ENCODE peak calls at places on chromosomes 1 and 21, in eight cellular contexts. One of them, this sample, is unnamed.

GRCh38 chr1:98702976-98703375 is 41.5 kb downstream of the SNX7 start:
- DNase-seq in suprapubic skin: no peak
- DNase-seq in HepG2: no peak
- DNase-seq in H1: no peak
- DNase-seq in tibial nerve: no peak
- DNase-seq in sigmoid colon: no peak
- DNase-seq in SK-N-SH: no peak
- DNase-seq in ovary: no peak
- DNase-seq in this sample: no peak

GRCh38 chr21:34077888-34078287 is 4.5 kb downstream of the MRPS6 start:
- DNase-seq in suprapubic skin: no peak
- DNase-seq in HepG2: no peak
- DNase-seq in H1: no peak
- DNase-seq in tibial nerve: no peak
- DNase-seq in sigmoid colon: no peak
- DNase-seq in SK-N-SH: no peak
- DNase-seq in ovary: no peak
- DNase-seq in this sample: no peak

GRCh38 chr1:171935664-171936063 is 94.4 kb downstream of the DNM3 start:
- DNase-seq in suprapubic skin: no peak
- DNase-seq in HepG2: no peak
- DNase-seq in H1: no peak
- DNase-seq in tibial nerve: no peak
- DNase-seq in sigmoid colon: no peak
- DNase-seq in SK-N-SH: no peak
- DNase-seq in ovary: no peak
- DNase-seq in this sample: no peak

GRCh38 chr1:67307251-67308060 is at the start of gene IL12RB2:
- DNase-seq in suprapubic skin: no peak
- DNase-seq in HepG2: no peak
- DNase-seq in H1: peak; percentile 61
- DNase-seq in tibial nerve: no peak
- DNase-seq in sigmoid colon: no peak
- DNase-seq in SK-N-SH: peak; percentile 85
- DNase-seq in ovary: no peak
- DNase-seq in this sample: peak; percentile 20

GRCh38 chr1:172172267-172172880 is 248.1 kb upstream of the C1orf105 start:
- DNase-seq in suprapubic skin: no peak
- DNase-seq in HepG2: no peak
- DNase-seq in H1: no peak
- DNase-seq in tibial nerve: no peak
- DNase-seq in sigmoid colon: no peak
- DNase-seq in SK-N-SH: no peak
- DNase-seq in ovary: no peak
- DNase-seq in this sample: no peak

GRCh38 chr21:26801524-26801923 is 43.7 kb downstream of the ADAMTS1 start:
- DNase-seq in suprapubic skin: no peak
- DNase-seq in HepG2: no peak
- DNase-seq in H1: no peak
- DNase-seq in tibial nerve: no peak
- DNase-seq in sigmoid colon: no peak
- DNase-seq in SK-N-SH: no peak
- DNase-seq in ovary: no peak
- DNase-seq in this sample: no peak

GRCh38 chr1:214446772-214447556 is 104.4 kb downstream of the PTPN14 start:
- DNase-seq in suprapubic skin: no peak
- DNase-seq in HepG2: peak; percentile 85
- DNase-seq in H1: peak; percentile 62
- DNase-seq in tibial nerve: no peak
- DNase-seq in sigmoid colon: no peak
- DNase-seq in SK-N-SH: peak; percentile 42
- DNase-seq in ovary: no peak
- DNase-seq in this sample: peak; percentile 11

GRCh38 chr1:76764638-76765572 is 102.4 kb upstream of the ST6GALNAC5 start:
- DNase-seq in suprapubic skin: no peak
- DNase-seq in HepG2: no peak
- DNase-seq in H1: no peak
- DNase-seq in tibial nerve: no peak
- DNase-seq in sigmoid colon: no peak
- DNase-seq in SK-N-SH: peak; percentile 70
- DNase-seq in ovary: no peak
- DNase-seq in this sample: no peak

GRCh38 chr1:28592314-28593071 is 428 bp downstream of the RAB42 start:
- DNase-seq in suprapubic skin: peak; percentile 67
- DNase-seq in HepG2: no peak
- DNase-seq in H1: peak; percentile 55
- DNase-seq in tibial nerve: no peak
- DNase-seq in sigmoid colon: no peak
- DNase-seq in SK-N-SH: peak; percentile 79
- DNase-seq in ovary: no peak
- DNase-seq in this sample: peak; percentile 32

GRCh38 chr1:9331558-9332346 is 39.1 kb downstream of the SPSB1 start:
- DNase-seq in suprapubic skin: no peak
- DNase-seq in HepG2: peak; percentile 47
- DNase-seq in H1: no peak
- DNase-seq in tibial nerve: no peak
- DNase-seq in sigmoid colon: no peak
- DNase-seq in SK-N-SH: no peak
- DNase-seq in ovary: no peak
- DNase-seq in this sample: peak; percentile 43

GRCh38 chr1:7046314-7046713 is 261.1 kb downstream of the CAMTA1 start:
- DNase-seq in suprapubic skin: no peak
- DNase-seq in HepG2: no peak
- DNase-seq in H1: peak; percentile 67
- DNase-seq in tibial nerve: no peak
- DNase-seq in sigmoid colon: no peak
- DNase-seq in SK-N-SH: peak; percentile 87
- DNase-seq in ovary: no peak
- DNase-seq in this sample: no peak

GRCh38 chr1:234570741-234571140 is 39.2 kb downstream of the IRF2BP2 start:
- DNase-seq in suprapubic skin: no peak
- DNase-seq in HepG2: no peak
- DNase-seq in H1: no peak
- DNase-seq in tibial nerve: no peak
- DNase-seq in sigmoid colon: no peak
- DNase-seq in SK-N-SH: no peak
- DNase-seq in ovary: no peak
- DNase-seq in this sample: no peak

GRCh38 chr21:14900058-14900457 is 164.7 kb downstream of the NRIP1 start:
- DNase-seq in suprapubic skin: no peak
- DNase-seq in HepG2: no peak
- DNase-seq in H1: no peak
- DNase-seq in tibial nerve: no peak
- DNase-seq in sigmoid colon: no peak
- DNase-seq in SK-N-SH: no peak
- DNase-seq in ovary: no peak
- DNase-seq in this sample: no peak

GRCh38 chr1:37636435-37636834 is 1.7 kb upstream of the RSPO1 start:
- DNase-seq in suprapubic skin: no peak
- DNase-seq in HepG2: no peak
- DNase-seq in H1: no peak
- DNase-seq in tibial nerve: no peak
- DNase-seq in sigmoid colon: no peak
- DNase-seq in SK-N-SH: no peak
- DNase-seq in ovary: no peak
- DNase-seq in this sample: no peak

GRCh38 chr21:45378258-45378966 is 26.6 kb upstream of the COL18A1 start:
- DNase-seq in suprapubic skin: peak; percentile 52
- DNase-seq in HepG2: no peak
- DNase-seq in H1: peak; percentile 63
- DNase-seq in tibial nerve: no peak
- DNase-seq in sigmoid colon: peak; percentile 53
- DNase-seq in SK-N-SH: no peak
- DNase-seq in ovary: no peak
- DNase-seq in this sample: no peak

GRCh38 chr1:160030657-160031367 is 978 bp downstream of the PIGM start:
- DNase-seq in suprapubic skin: no peak
- DNase-seq in HepG2: no peak
- DNase-seq in H1: no peak
- DNase-seq in tibial nerve: no peak
- DNase-seq in sigmoid colon: no peak
- DNase-seq in SK-N-SH: peak; percentile 37
- DNase-seq in ovary: no peak
- DNase-seq in this sample: peak; percentile 11

GRCh38 chr1:85449356-85449755 is 15.6 kb downstream of the DDAH1 start:
- DNase-seq in suprapubic skin: no peak
- DNase-seq in HepG2: no peak
- DNase-seq in H1: no peak
- DNase-seq in tibial nerve: no peak
- DNase-seq in sigmoid colon: no peak
- DNase-seq in SK-N-SH: no peak
- DNase-seq in ovary: no peak
- DNase-seq in this sample: no peak

GRCh38 chr21:45926281-45926680 is 55.3 kb upstream of the COL6A1 start:
- DNase-seq in suprapubic skin: no peak
- DNase-seq in HepG2: no peak
- DNase-seq in H1: no peak
- DNase-seq in tibial nerve: no peak
- DNase-seq in sigmoid colon: no peak
- DNase-seq in SK-N-SH: no peak
- DNase-seq in ovary: no peak
- DNase-seq in this sample: no peak

GRCh38 chr1:245085508-245086095 is 69.2 kb upstream of the KIF26B start:
- DNase-seq in suprapubic skin: no peak
- DNase-seq in HepG2: peak; percentile 71
- DNase-seq in H1: no peak
- DNase-seq in tibial nerve: no peak
- DNase-seq in sigmoid colon: no peak
- DNase-seq in SK-N-SH: no peak
- DNase-seq in ovary: no peak
- DNase-seq in this sample: no peak

GRCh38 chr1:99639408-99639807 is 6.5 kb upstream of the PALMD start:
- DNase-seq in suprapubic skin: no peak
- DNase-seq in HepG2: no peak
- DNase-seq in H1: no peak
- DNase-seq in tibial nerve: no peak
- DNase-seq in sigmoid colon: no peak
- DNase-seq in SK-N-SH: no peak
- DNase-seq in ovary: no peak
- DNase-seq in this sample: no peak

GRCh38 chr1:199913313-199913712 is 114.2 kb upstream of the NR5A2 start:
- DNase-seq in suprapubic skin: no peak
- DNase-seq in HepG2: no peak
- DNase-seq in H1: no peak
- DNase-seq in tibial nerve: no peak
- DNase-seq in sigmoid colon: no peak
- DNase-seq in SK-N-SH: no peak
- DNase-seq in ovary: no peak
- DNase-seq in this sample: no peak

GRCh38 chr1:91707890-91708218 is 178.1 kb downstream of the TGFBR3 start:
- DNase-seq in suprapubic skin: no peak
- DNase-seq in HepG2: no peak
- DNase-seq in H1: no peak
- DNase-seq in tibial nerve: no peak
- DNase-seq in sigmoid colon: no peak
- DNase-seq in SK-N-SH: no peak
- DNase-seq in ovary: no peak
- DNase-seq in this sample: no peak

GRCh38 chr1:91707114-91707889 is 178.6 kb downstream of the TGFBR3 start:
- DNase-seq in suprapubic skin: no peak
- DNase-seq in HepG2: no peak
- DNase-seq in H1: no peak
- DNase-seq in tibial nerve: no peak
- DNase-seq in sigmoid colon: no peak
- DNase-seq in SK-N-SH: no peak
- DNase-seq in ovary: no peak
- DNase-seq in this sample: no peak

GRCh38 chr1:91706140-91706957 is 179.6 kb downstream of the TGFBR3 start:
- DNase-seq in suprapubic skin: no peak
- DNase-seq in HepG2: no peak
- DNase-seq in H1: no peak
- DNase-seq in tibial nerve: no peak
- DNase-seq in sigmoid colon: no peak
- DNase-seq in SK-N-SH: no peak
- DNase-seq in ovary: no peak
- DNase-seq in this sample: no peak

GRCh38 chr1:91710261-91710660 is 175.7 kb downstream of the TGFBR3 start:
- DNase-seq in suprapubic skin: no peak
- DNase-seq in HepG2: no peak
- DNase-seq in H1: no peak
- DNase-seq in tibial nerve: no peak
- DNase-seq in sigmoid colon: no peak
- DNase-seq in SK-N-SH: no peak
- DNase-seq in ovary: no peak
- DNase-seq in this sample: no peak

GRCh38 chr1:91708691-91709090 is 177.3 kb downstream of the TGFBR3 start:
- DNase-seq in suprapubic skin: no peak
- DNase-seq in HepG2: no peak
- DNase-seq in H1: no peak
- DNase-seq in tibial nerve: no peak
- DNase-seq in sigmoid colon: no peak
- DNase-seq in SK-N-SH: no peak
- DNase-seq in ovary: no peak
- DNase-seq in this sample: no peak
- H3K36me3 ChIP-seq in suprapubic skin: peaks cover 71% of the 10 kb centered on the region
- H3K36me3 ChIP-seq in HepG2: peaks cover 97% of the 10 kb centered on the region
- H3K36me3 ChIP-seq in H1: no peaks in the 10 kb centered on the region
- H3K36me3 ChIP-seq in tibial nerve: no peaks in the 10 kb centered on the region
- H3K36me3 ChIP-seq in sigmoid colon: peaks cover 32% of the 10 kb centered on the region
- H3K36me3 ChIP-seq in SK-N-SH: no peaks in the 10 kb centered on the region
- H3K36me3 ChIP-seq in ovary: no peaks in the 10 kb centered on the region
- H3K36me3 ChIP-seq in this sample: no peaks in the 10 kb centered on the region

GRCh38 chr1:152926091-152926490 is 17.7 kb downstream of the IVL start:
- DNase-seq in suprapubic skin: no peak
- DNase-seq in HepG2: peak; percentile 18
- DNase-seq in H1: no peak
- DNase-seq in tibial nerve: no peak
- DNase-seq in sigmoid colon: no peak
- DNase-seq in SK-N-SH: no peak
- DNase-seq in ovary: no peak
- DNase-seq in this sample: no peak
- TF ChIP-seq CTCF in suprapubic skin: peak; percentile 38
- TF ChIP-seq CTCF in HepG2: peak; percentile 67
- TF ChIP-seq CTCF in H1: peak; percentile 21
- TF ChIP-seq CTCF in tibial nerve: no peak
- TF ChIP-seq CTCF in sigmoid colon: no peak
- TF ChIP-seq CTCF in SK-N-SH: peak; percentile 85
- TF ChIP-seq CTCF in ovary: no peak
- TF ChIP-seq CTCF in this sample: no peak

DNA sequence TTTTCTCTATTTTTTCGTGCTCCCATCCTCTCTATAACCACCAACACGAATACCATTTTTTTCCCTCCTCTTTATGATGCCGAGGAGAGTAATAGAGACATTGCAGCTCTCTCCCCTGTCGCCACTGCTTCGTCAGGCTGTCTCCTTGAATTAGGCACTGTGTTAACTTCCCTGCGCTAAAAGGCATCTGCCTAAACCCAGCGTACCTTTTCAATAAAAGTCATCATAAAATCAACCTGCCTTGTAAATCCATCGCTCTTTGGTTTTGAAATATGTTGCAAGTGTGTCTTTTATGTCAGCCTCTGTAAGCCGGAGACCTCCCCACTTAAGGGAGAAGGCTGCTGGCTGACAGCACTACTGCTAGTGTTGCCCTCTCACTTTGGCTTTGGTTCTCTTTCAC is 8.7 kb downstream of the RNF220 start:
- DNase-seq in suprapubic skin: no peak
- DNase-seq in HepG2: no peak
- DNase-seq in H1: no peak
- DNase-seq in tibial nerve: no peak
- DNase-seq in sigmoid colon: no peak
- DNase-seq in SK-N-SH: no peak
- DNase-seq in ovary: no peak
- DNase-seq in this sample: no peak
- TF ChIP-seq EP300 in suprapubic skin: no peak
- TF ChIP-seq EP300 in HepG2: no peak
- TF ChIP-seq EP300 in H1: no peak
- TF ChIP-seq EP300 in tibial nerve: no peak
- TF ChIP-seq EP300 in sigmoid colon: no peak
- TF ChIP-seq EP300 in SK-N-SH: no peak
- TF ChIP-seq EP300 in ovary: no peak
- TF ChIP-seq EP300 in this sample: no peak

GRCh38 chr21:16644690-16645089 is 868.2 kb upstream of the CXADR start:
- DNase-seq in suprapubic skin: no peak
- DNase-seq in HepG2: no peak
- DNase-seq in H1: no peak
- DNase-seq in tibial nerve: no peak
- DNase-seq in sigmoid colon: no peak
- DNase-seq in SK-N-SH: no peak
- DNase-seq in ovary: no peak
- DNase-seq in this sample: no peak
- H3K36me3 ChIP-seq in suprapubic skin: no peaks in the 10 kb centered on the region
- H3K36me3 ChIP-seq in HepG2: no peaks in the 10 kb centered on the region
- H3K36me3 ChIP-seq in H1: no peaks in the 10 kb centered on the region
- H3K36me3 ChIP-seq in tibial nerve: no peaks in the 10 kb centered on the region
- H3K36me3 ChIP-seq in sigmoid colon: no peaks in the 10 kb centered on the region
- H3K36me3 ChIP-seq in SK-N-SH: no peaks in the 10 kb centered on the region
- H3K36me3 ChIP-seq in ovary: no peaks in the 10 kb centered on the region
- H3K36me3 ChIP-seq in this sample: no peaks in the 10 kb centered on the region